ENCODE peak calls at places on chromosomes 13 and 19, in four cellular contexts. X is uterus, C is tibial nerve, H is stomach. I is an unnamed sample.

GRCh38 chr13:70732611-70733010 is 624.4 kb upstream of the KLHL1 start:
- DNase-seq in X (no peak), C (no peak), H (no peak), I (no peak)

GRCh38 chr13:50357586-50358118 is 342.4 kb downstream of the KCNRG start:
- DNase-seq in X (peak), C (no peak), H (peak), I (peak)

GRCh38 chr13:83449666-83450395 is 432.4 kb downstream of the SLITRK1 start:
- DNase-seq in X (no peak), C (no peak), H (no peak), I (peak)

GRCh38 chr13:105340061-105340606 is 1195.3 kb downstream of the EFNB2 start:
- DNase-seq in X (no peak), C (no peak), H (no peak), I (no peak)

GRCh38 chr19:12983561-12984142 is 11.6 kb upstream of the NFIX start:
- DNase-seq in X (peak), C (peak), H (peak), I (peak)

GRCh38 chr13:21805733-21806132 is 134.9 kb downstream of the FGF9 start:
- DNase-seq in X (no peak), C (no peak), H (no peak), I (no peak)

GRCh38 chr19:16143399-16144215 is at the start of gene HSH2D:
- DNase-seq in X (no peak), C (no peak), H (peak), I (no peak)

GRCh38 chr19:17294051-17294891 is 9.0 kb downstream of the ABHD8 start:
- DNase-seq in X (no peak), C (no peak), H (no peak), I (peak)

GRCh38 chr19:51375504-51376221 is 3.2 kb upstream of the NKG7 start:
- DNase-seq in X (no peak), C (no peak), H (no peak), I (no peak)

GRCh38 chr19:13181747-13182388 is 31.7 kb downstream of the IER2 start:
- DNase-seq in X (peak), C (no peak), H (peak), I (peak)

GRCh38 chr19:45863335-45863839 is 440 bp upstream of the SYMPK start:
- DNase-seq in X (no peak), C (no peak), H (no peak), I (no peak)

GRCh38 chr19:7522923-7523667 is 671 bp downstream of the MCOLN1 start:
- DNase-seq in X (no peak), C (no peak), H (no peak), I (peak)

GRCh38 chr19:7520131-7521051 is 2.0 kb upstream of the MCOLN1 start:
- DNase-seq in X (no peak), C (no peak), H (no peak), I (no peak)

GRCh38 chr19:7524523-7524922 is 2.1 kb downstream of the MCOLN1 start:
- DNase-seq in X (no peak), C (no peak), H (no peak), I (no peak)

GRCh38 chr19:7521551-7522071 is 813 bp upstream of the MCOLN1 start:
- DNase-seq in X (no peak), C (no peak), H (no peak), I (no peak)

GRCh38 chr19:7522072-7522922 is at the start of gene MCOLN1:
- DNase-seq in X (peak), C (peak), H (peak), I (peak)
- TF ChIP-seq POLR2A in X (no peak), C (peak), H (no peak), I (peak)

GRCh38 chr19:42303101-42303464 is 659 bp upstream of the PAFAH1B3 start:
- DNase-seq in X (no peak), C (no peak), H (no peak), I (no peak)

GRCh38 chr19:42309686-42310085 is 3.4 kb upstream of the TMEM145 start:
- DNase-seq in X (no peak), C (no peak), H (no peak), I (no peak)

GRCh38 chr19:42301646-42302204 is at the start of gene PRR19:
- DNase-seq in X (no peak), C (no peak), H (no peak), I (no peak)

GRCh38 chr19:42303876-42304275 is 1.5 kb upstream of the PAFAH1B3 start:
- DNase-seq in X (no peak), C (no peak), H (no peak), I (no peak)

GRCh38 chr19:42306646-42307045 is 4.2 kb upstream of the PAFAH1B3 start:
- DNase-seq in X (no peak), C (no peak), H (no peak), I (no peak)
- TF ChIP-seq POLR2A in X (no peak), C (no peak), H (no peak), I (no peak)

GRCh38 chr19:2727640-2727944 is 6.4 kb upstream of the DIRAS1 start:
- DNase-seq in X (no peak), C (no peak), H (no peak), I (peak)

GRCh38 chr19:2731181-2732117 is 8.4 kb downstream of the SLC39A3 start:
- DNase-seq in X (no peak), C (no peak), H (no peak), I (no peak)

GRCh38 chr19:2732157-2732725 is 7.6 kb downstream of the SLC39A3 start:
- DNase-seq in X (no peak), C (no peak), H (no peak), I (no peak)

GRCh38 chr19:2728783-2729387 is 7.7 kb upstream of the DIRAS1 start:
- DNase-seq in X (no peak), C (no peak), H (no peak), I (no peak)

DNA sequence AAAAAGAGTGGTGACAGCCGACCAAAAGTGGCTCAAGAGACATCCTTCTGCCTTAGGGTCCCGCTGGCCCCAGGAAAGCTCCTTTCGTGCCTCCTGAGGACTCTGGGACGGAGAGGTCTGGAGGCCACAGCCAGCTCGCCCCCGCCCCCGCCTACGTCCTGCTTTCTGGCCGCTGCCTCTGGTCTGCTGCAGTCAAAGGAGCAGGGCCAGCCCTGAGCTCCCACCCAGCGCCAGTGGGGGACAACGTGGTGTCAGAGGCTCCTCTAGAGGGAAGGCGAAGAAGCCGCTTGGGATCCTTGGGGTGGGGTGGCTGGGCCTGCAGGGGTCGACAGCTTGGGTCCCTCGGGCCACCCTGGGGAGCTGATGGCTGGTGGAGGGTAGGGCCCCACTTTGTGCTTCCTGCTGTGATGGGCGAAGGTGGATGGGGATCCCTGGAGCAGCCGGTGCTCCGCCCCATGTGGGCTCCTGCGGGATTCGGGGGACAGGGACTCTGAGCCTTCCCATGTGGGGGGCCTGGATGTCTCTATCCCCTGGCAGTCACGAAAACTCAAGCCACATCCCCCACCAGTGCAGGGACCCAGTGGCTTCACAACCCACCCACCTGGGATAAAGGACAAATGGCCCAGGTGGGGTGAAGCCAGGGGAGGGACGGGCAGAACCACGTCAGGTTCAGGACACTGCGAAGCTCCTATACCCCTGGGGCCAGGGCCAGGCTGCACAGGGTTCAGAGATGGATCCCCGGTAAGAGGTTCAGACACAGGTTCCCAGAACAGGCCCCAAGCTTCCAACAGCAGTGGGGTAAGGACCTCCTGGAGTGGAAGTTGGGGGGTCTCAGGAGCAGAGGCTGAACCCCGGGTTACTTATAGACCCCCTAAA is 9.0 kb upstream of the DIRAS1 start:
- DNase-seq in X (no peak), C (no peak), H (no peak), I (no peak)
- TF ChIP-seq POLR2A in X (no peak), C (no peak), H (no peak), I (no peak)

GRCh38 chr19:56671613-56671994 is at the start of gene ZNF835:
- DNase-seq in X (peak), C (peak), H (peak), I (no peak)
- TF ChIP-seq POLR2A in X (peak), C (no peak), H (no peak), I (no peak)

GRCh38 chr19:14722127-14722526 is 32.3 kb downstream of the ZNF333 start:
- DNase-seq in X (no peak), C (no peak), H (no peak), I (no peak)

GRCh38 chr19:14715841-14716240 is 26.0 kb downstream of the ZNF333 start:
- DNase-seq in X (no peak), C (no peak), H (no peak), I (no peak)

GRCh38 chr19:14719162-14719561 is 29.3 kb downstream of the ZNF333 start:
- DNase-seq in X (no peak), C (no peak), H (no peak), I (no peak)

GRCh38 chr19:14718522-14719113 is 28.8 kb downstream of the ZNF333 start:
- DNase-seq in X (no peak), C (no peak), H (no peak), I (no peak)
- TF ChIP-seq POLR2A in X (no peak), C (no peak), H (no peak), I (no peak)

GRCh38 chr13:44917589-44918322 is 71.5 kb downstream of the NUFIP1 start:
- DNase-seq in X (peak), C (peak), H (peak), I (peak)
- TF ChIP-seq POLR2A in X (peak), C (peak), H (no peak), I (no peak)

DNA sequence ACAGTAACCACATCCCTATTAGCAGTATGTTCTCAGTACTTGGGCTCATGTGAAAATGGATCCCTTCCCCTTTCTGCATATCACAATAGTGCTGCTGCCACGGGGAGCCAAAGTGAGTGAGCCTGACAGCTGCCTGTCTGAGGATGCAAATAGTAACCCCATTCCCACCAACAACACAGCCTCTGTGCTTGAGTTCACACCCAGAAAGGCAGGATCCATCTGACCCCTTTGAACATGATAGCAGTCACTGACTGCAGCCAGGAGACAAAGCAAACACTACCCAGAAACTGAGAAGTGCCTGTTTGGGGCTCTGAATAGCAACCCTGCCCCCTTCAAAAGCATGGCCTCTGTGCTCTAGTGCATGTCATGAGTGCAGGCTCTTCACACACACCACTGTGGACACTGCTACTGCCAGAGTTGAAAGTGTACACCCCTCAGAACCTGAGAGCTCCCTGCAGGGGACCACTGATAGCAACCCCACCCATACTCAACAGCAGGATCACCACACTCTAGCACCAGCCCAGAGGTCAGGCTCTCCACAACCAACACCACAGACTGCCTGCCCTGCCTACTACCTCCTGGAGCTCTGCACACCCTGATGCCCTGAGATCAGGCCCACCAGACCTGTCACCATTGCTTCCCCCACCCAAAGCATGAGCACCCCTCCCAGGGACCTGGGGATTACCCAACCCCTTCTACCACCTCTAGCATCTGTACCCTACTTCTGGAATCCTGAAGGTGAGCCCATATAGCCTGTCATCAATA is 1563.5 kb upstream of the PRR20A start:
- DNase-seq in X (no peak), C (no peak), H (no peak), I (no peak)
- TF ChIP-seq POLR2A in X (no peak), C (no peak), H (no peak), I (no peak)

I was measured in H54.